ENCODE peak calls at places on chromosome 17, in six cellular contexts. Y, T, G, P, V and B are unnamed samples.
A peak's percentile ranks its signal among the peaks of the same experiment; 100 is the strongest.

GRCh38 chr17:32798938-32799337 is 78.0 kb downstream of the MYO1D start:
- DNase-seq in V (no peak), P (no peak), Y (no peak), G (no peak), T (no peak), B (no peak)

GRCh38 chr17:8700546-8700945 is 44.1 kb downstream of the CCDC42 start:
- DNase-seq in Y (no peak), G (no peak), V (no peak), T (no peak), P (no peak), B (no peak)

GRCh38 chr17:74755533-74755932 is 7.1 kb downstream of the NHERF1 start:
- DNase-seq in T (no peak), Y (no peak), G (no peak), P (no peak), V (no peak), B (no peak)

GRCh38 chr17:74907012-74907411 is 13.6 kb upstream of the FADS6 start:
- DNase-seq in P (no peak), G (no peak), V (no peak), Y (no peak), T (no peak), B (no peak)

GRCh38 chr17:82415336-82415735 is 2.8 kb upstream of the HEXD start:
- DNase-seq in P (no peak), Y (no peak), T (no peak), V (no peak), G (no peak), B (no peak)

GRCh38 chr17:74790206-74791066 is 14.3 kb upstream of the NAT9 start:
- DNase-seq in T (no peak), Y (no peak), G (no peak), V (no peak), P (no peak), B (peak; percentile 52)

GRCh38 chr17:60141111-60142018 is 8.4 kb upstream of the CA4 start:
- DNase-seq in T (peak; percentile 13), V (no peak), G (no peak), Y (no peak), P (peak; percentile 81), B (no peak)

GRCh38 chr17:57959929-57960328 is 4.7 kb upstream of the CUEDC1 start:
- DNase-seq in G (peak; percentile 29), T (no peak), P (no peak), Y (peak; percentile 7), V (no peak), B (no peak)

GRCh38 chr17:17874478-17874877 is 37.7 kb upstream of the SREBF1 start:
- DNase-seq in G (no peak), V (no peak), Y (no peak), P (no peak), T (peak; percentile 92), B (no peak)

GRCh38 chr17:70076831-70077230 is 1.8 kb downstream of the KCNJ16 start:
- DNase-seq in V (no peak), T (no peak), P (no peak), Y (no peak), G (no peak), B (no peak)

GRCh38 chr17:4854181-4854681 is 21.1 kb downstream of the MINK1 start:
- DNase-seq in P (no peak), G (no peak), V (no peak), Y (peak; percentile 89), T (peak; percentile 66), B (no peak)

GRCh38 chr17:6461792-6462524 is 17.7 kb downstream of the PIMREG start:
- DNase-seq in P (no peak), V (no peak), T (no peak), G (no peak), Y (peak; percentile 59), B (peak; percentile 81)

GRCh38 chr17:80737106-80738019 is 192.7 kb downstream of the RPTOR start:
- DNase-seq in Y (no peak), P (no peak), V (no peak), T (no peak), G (no peak), B (no peak)
- TF ChIP-seq CTCF in Y (peak; percentile 11), P (no peak), V (no peak), T (no peak), G (no peak), B (peak; percentile 48)

DNA sequence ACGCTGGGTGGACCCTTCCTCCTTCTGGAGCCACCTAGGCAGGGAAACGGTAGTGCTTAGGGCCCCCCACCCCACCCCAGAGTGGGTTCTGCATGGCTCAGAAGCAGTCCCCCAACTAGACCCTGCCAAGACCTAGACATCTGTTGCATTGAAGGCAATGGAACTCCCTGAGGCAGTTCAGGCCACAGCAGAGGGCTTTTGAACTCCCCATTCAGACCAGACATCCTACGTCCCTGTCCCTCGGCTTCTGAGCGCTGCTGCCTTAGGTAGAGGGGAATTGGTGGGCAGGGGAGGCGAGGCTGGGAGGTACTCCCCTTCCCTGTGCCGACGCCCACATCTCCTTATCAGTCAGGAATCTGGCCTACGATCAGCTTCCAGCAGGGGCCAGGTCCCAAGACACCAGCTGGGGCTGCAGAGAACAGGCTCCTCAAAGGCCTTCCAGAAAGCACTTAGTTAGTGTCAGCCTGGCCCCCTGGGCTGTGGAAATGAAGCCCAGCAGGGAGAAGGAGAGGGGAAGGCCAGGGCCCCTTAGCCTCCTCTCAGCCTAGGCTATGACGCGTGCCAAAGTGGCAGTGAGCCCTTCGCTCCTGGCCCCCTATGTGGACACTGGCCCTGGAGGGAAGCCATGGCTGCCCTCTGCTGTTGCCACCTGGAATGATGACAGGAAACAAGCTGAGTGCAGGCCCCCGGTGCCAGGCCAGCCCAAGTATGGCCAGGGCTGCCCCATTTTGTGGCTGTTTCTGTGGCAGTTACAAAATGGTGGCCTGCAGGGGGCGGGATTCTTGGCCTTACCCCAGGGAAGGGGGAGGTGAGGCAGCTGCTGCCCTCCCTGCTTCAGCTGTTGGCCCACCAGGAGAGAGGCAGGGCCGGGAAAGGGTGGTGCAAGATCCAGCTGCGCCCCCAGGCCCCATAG is 11.1 kb downstream of the TBX4 start:
- DNase-seq in Y (no peak), G (no peak), T (no peak), P (no peak), V (no peak), B (peak; percentile 73)
- TF ChIP-seq CTCF in Y (no peak), G (peak; percentile 36), T (no peak), P (no peak), V (no peak), B (peak; percentile 56)

DNA sequence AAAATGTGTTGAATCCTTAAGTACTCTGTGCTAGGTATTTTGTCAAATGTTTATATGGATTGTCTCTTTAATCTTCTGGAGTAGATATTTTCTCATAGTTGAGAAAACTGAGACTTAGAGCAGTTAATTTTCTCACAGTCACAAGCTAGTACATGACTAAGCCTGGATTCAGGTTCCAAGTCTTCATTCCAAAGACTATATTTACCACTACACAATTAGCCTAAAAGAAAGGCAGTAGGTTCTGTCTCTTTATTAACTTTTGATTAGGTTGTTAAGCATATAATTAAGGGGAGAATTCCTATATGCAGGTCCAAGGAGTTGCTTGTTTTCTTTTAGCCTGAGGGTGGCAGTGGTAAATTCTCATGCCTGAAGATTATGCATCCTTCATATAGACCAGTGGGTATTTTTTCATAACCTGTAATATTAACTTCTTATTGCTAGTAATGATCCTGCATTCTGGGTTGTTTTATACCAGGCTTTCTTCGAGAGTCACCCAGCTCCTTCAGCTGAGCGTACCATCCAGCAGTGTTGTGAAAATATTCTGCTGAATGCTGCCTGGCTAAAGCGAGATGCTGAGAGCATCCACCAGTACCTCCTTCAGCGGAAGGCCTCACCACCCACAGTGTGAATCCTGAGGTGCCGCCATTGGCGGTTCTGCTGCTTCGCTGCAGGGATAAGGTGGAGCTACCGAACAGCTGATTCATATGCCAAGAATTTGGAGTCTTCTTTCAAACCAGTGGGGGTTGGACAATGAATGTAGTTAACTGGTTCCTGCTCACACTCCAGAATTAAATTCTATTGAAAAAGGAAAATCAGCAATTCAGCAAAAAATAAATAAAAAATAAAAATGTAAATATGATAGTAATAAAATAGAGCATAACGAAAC is 28.2 kb upstream of the KPNB1 start:
- DNase-seq in T (peak; percentile 91), G (no peak), Y (no peak), P (no peak), V (peak; percentile 12), B (peak; percentile 90)
- TF ChIP-seq CTCF in T (no peak), G (no peak), Y (no peak), P (no peak), V (no peak), B (no peak)

DNA sequence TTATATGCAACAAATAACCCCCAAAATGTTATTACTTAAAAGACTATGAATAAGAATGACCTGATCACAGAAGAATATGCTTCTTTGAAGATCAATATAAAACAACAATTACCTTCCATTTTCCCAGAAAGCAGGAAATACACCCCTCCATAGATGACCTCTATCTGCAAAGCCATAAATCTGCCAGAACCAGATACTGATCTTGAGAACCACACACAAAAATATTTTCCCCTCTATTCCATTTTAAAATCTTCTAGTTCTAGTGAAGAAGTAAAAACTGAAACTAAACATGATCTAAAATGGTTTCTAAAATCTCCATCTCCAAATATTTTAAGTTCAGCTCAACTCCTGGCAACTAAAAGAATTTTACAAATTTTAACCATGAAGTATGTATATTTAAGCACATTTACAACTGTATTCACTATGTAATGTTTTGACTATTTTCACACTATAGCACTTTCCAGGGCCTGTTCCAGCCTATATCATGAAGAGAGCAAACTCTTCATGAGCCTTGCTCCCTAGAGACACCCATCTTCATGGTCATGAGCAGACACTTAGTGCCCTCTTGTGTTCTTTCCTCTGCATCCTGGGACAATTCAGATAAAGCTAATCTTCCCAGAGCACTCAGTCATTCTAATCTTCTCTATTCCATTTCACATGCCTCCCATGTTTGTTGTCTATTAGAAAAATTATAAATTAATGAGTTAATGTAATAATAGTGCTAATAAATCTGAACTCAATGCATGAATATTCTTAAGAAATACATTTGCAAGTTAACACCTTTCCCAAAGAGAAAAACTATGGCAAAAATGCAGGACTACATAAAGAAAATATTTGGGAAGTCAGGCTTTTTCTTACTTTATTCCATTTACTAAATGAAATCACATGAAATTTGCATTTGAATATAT is 87.0 kb downstream of the HELZ start:
- DNase-seq in T (peak; percentile 57), Y (peak; percentile 50), P (no peak), G (no peak), V (no peak), B (no peak)
- TF ChIP-seq CTCF in T (peak; percentile 55), Y (peak; percentile 75), P (no peak), G (peak; percentile 59), V (no peak), B (peak; percentile 53)

GRCh38 chr17:38361700-38362465 is 10.2 kb downstream of the SOCS7 start:
- DNase-seq in Y (no peak), P (no peak), G (no peak), T (no peak), V (no peak), B (no peak)
- TF ChIP-seq CTCF in Y (no peak), P (no peak), G (no peak), T (no peak), V (no peak), B (no peak)

GRCh38 chr17:38579934-38580333 is 25.8 kb downstream of the SRCIN1 start:
- DNase-seq in P (no peak), T (peak; percentile 13), Y (peak; percentile 78), V (peak; percentile 49), G (no peak), B (peak; percentile 89)
- TF ChIP-seq CTCF in P (no peak), T (peak; percentile 2), Y (peak; percentile 59), V (no peak), G (peak; percentile 28), B (peak; percentile 60)

GRCh38 chr17:77372444-77373297 is 231.9 kb downstream of the SEC14L1 start:
- DNase-seq in G (peak; percentile 90), V (peak; percentile 94), P (peak; percentile 45), T (peak; percentile 87), Y (no peak), B (peak; percentile 97)
- TF ChIP-seq CTCF in G (no peak), V (no peak), P (no peak), T (no peak), Y (no peak), B (no peak)

GRCh38 chr17:64472564-64472963 is 23.6 kb downstream of the MILR1 start:
- DNase-seq in T (no peak), G (no peak), V (no peak), P (no peak), Y (no peak), B (no peak)
- TF ChIP-seq CTCF in T (no peak), G (no peak), V (no peak), P (no peak), Y (no peak), B (no peak)